ENCODE peak calls at places on chromosomes 13 and 19, in five cellular contexts. W is ascending aorta, E is hepatocyte, P is foreskin fibroblast, X is AG10803. N is an unnamed sample.

GRCh38 chr13:98144501-98145350 is 1.8 kb downstream of the FARP1 start:
- DNase-seq in W (no peak), E (peak), P (peak), X (peak), N (peak)

GRCh38 chr13:81929988-81930387 is 1589.1 kb upstream of the SPRY2 start:
- DNase-seq in W (no peak), E (peak), P (no peak), X (no peak), N (peak)

GRCh38 chr19:571127-571974 is 1.0 kb upstream of the BSG start:
- DNase-seq in W (no peak), E (peak), P (peak), X (no peak), N (peak)

GRCh38 chr13:33721719-33722118 is 96.2 kb upstream of the RFC3 start:
- DNase-seq in W (no peak), E (no peak), P (peak), X (peak), N (peak)

GRCh38 chr13:27122036-27122435 is 49.6 kb downstream of the USP12 start:
- DNase-seq in W (no peak), E (no peak), P (no peak), X (no peak), N (no peak)

GRCh38 chr13:46317120-46317519 is 69.9 kb downstream of the RUBCNL start:
- DNase-seq in W (no peak), E (no peak), P (peak), X (peak), N (peak)

GRCh38 chr19:49440439-49441209 is 703 bp downstream of the SLC17A7 start:
- DNase-seq in W (no peak), E (no peak), P (no peak), X (no peak), N (no peak)

GRCh38 chr13:29805994-29806748 is 44.2 kb downstream of the UBL3 start:
- DNase-seq in W (no peak), E (no peak), P (no peak), X (no peak), N (no peak)

GRCh38 chr13:39317284-39317683 is 279.0 kb downstream of the NHLRC3 start:
- DNase-seq in W (no peak), E (no peak), P (peak), X (peak), N (peak)

GRCh38 chr13:33235564-33235963 is 50.0 kb downstream of the STARD13 start:
- DNase-seq in W (no peak), E (no peak), P (no peak), X (peak), N (peak)

GRCh38 chr13:106295971-106296370 is 239.5 kb downstream of the EFNB2 start:
- DNase-seq in W (no peak), E (no peak), P (no peak), X (no peak), N (no peak)

GRCh38 chr19:10896851-10897526 is 25.6 kb downstream of the CARM1 start:
- DNase-seq in W (no peak), E (no peak), P (no peak), X (no peak), N (no peak)

GRCh38 chr13:58452123-58452623 is 820.6 kb downstream of the PCDH17 start:
- DNase-seq in W (no peak), E (peak), P (no peak), X (no peak), N (no peak)

GRCh38 chr13:33918199-33918932 is 100.4 kb downstream of the RFC3 start:
- DNase-seq in W (no peak), E (no peak), P (peak), X (peak), N (peak)

GRCh38 chr19:14023404-14024235 is 4.3 kb upstream of the RLN3 start:
- DNase-seq in W (no peak), E (peak), P (peak), X (peak), N (no peak)

GRCh38 chr19:40625406-40626120 is 24.4 kb downstream of the LTBP4 start:
- DNase-seq in W (no peak), E (no peak), P (no peak), X (no peak), N (no peak)

GRCh38 chr13:112845511-112846144 is 123.4 kb upstream of the MCF2L start:
- DNase-seq in W (no peak), E (no peak), P (no peak), X (no peak), N (no peak)

GRCh38 chr19:30856786-30857185 is 484.6 kb downstream of the ZNF536 start:
- DNase-seq in W (no peak), E (no peak), P (no peak), X (no peak), N (no peak)

GRCh38 chr19:20776083-20777076 is at the start of gene ZNF66:
- DNase-seq in W (peak), E (peak), P (peak), X (peak), N (peak)

GRCh38 chr19:11453468-11454341 is 18.3 kb downstream of the PRKCSH start:
- DNase-seq in W (no peak), E (no peak), P (no peak), X (no peak), N (no peak)

GRCh38 chr13:39559838-39560237 is 43.2 kb downstream of the LHFPL6 start:
- DNase-seq in W (no peak), E (no peak), P (no peak), X (no peak), N (no peak)

GRCh38 chr19:49997709-49998108 is 27.5 kb downstream of the VRK3 start:
- DNase-seq in W (no peak), E (no peak), P (peak), X (peak), N (peak)

GRCh38 chr13:38202730-38203129 is 146.9 kb upstream of the UFM1 start:
- DNase-seq in W (no peak), E (no peak), P (peak), X (peak), N (no peak)

GRCh38 chr13:44136693-44137268 is 236.8 kb upstream of the SERP2 start:
- DNase-seq in W (no peak), E (no peak), P (peak), X (no peak), N (no peak)

GRCh38 chr13:38685974-38686571 is 804 bp upstream of the FREM2 start:
- DNase-seq in W (no peak), E (peak), P (peak), X (no peak), N (peak)

GRCh38 chr19:1746401-1747284 is 6.7 kb upstream of the ONECUT3 start:
- DNase-seq in W (no peak), E (no peak), P (peak), X (peak), N (no peak)

GRCh38 chr19:40443930-40444180 is 280 bp downstream of the SERTAD3 start:
- DNase-seq in W (no peak), E (no peak), P (no peak), X (peak), N (no peak)

GRCh38 chr19:677201-677600 is 1.0 kb downstream of the FSTL3 start:
- DNase-seq in W (peak), E (peak), P (peak), X (peak), N (peak)

GRCh38 chr19:41935781-41936415 is 7.6 kb upstream of the ERFL start:
- DNase-seq in W (no peak), E (no peak), P (no peak), X (no peak), N (no peak)

GRCh38 chr19:3606690-3607289 is at the start of gene TBXA2R:
- DNase-seq in W (peak), E (peak), P (peak), X (peak), N (peak)

GRCh38 chr13:40272776-40273139 is 393.7 kb downstream of the FOXO1 start:
- DNase-seq in W (no peak), E (no peak), P (peak), X (no peak), N (peak)

GRCh38 chr13:105948143-105948542 is 587.3 kb downstream of the EFNB2 start:
- DNase-seq in W (no peak), E (no peak), P (no peak), X (no peak), N (no peak)

GRCh38 chr19:18045307-18046013 is 37.5 kb downstream of the ARRDC2 start:
- DNase-seq in W (no peak), E (no peak), P (no peak), X (no peak), N (no peak)
- H3K4me3 ChIP-seq in W (peak), E (no peak), P (peak), X (peak), N (peak)

GRCh38 chr13:99501952-99502310 is 659 bp downstream of the TM9SF2 start:
- DNase-seq in W (no peak), E (peak), P (peak), X (peak), N (peak)
- H3K4me3 ChIP-seq in W (peak), E (peak), P (peak), X (peak), N (peak)

DNA sequence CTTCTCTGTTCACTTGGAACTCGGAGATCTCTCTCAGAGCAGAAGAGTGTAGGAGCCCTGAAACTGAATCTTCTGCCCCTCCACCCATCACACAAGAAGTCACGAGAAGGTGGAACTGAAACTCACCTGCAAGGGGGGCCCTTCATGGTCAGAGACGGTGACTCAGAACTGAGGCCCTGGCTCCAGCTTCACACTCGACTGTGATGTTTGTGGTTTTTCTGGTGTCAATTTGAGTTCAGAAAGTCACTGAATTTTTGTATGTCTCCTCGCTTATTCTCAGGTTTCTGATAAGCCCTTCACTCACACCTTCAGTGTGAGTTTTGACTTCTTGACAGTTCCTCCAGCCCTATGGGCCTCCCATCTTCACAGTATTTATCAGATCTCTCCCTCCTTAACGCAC is 23.1 kb downstream of the SIGLEC5 start:
- DNase-seq in W (no peak), E (no peak), P (no peak), X (no peak), N (no peak)
- H3K4me3 ChIP-seq in W (no peak), E (no peak), P (no peak), X (no peak), N (no peak)

GRCh38 chr13:49635599-49636433 is 7.5 kb downstream of the ARL11 start:
- DNase-seq in W (no peak), E (no peak), P (peak), X (peak), N (peak)
- H3K4me3 ChIP-seq in W (peak), E (no peak), P (no peak), X (peak), N (peak)

GRCh38 chr19:47210689-47211316 is 20.2 kb downstream of the BBC3 start:
- DNase-seq in W (no peak), E (peak), P (peak), X (peak), N (peak)
- H3K4me3 ChIP-seq in W (no peak), E (no peak), P (no peak), X (no peak), N (no peak)

GRCh38 chr19:35931161-35931873 is 4.9 kb upstream of the LRFN3 start:
- DNase-seq in W (peak), E (peak), P (peak), X (peak), N (peak)
- H3K4me3 ChIP-seq in W (peak), E (no peak), P (peak), X (peak), N (peak)

DNA sequence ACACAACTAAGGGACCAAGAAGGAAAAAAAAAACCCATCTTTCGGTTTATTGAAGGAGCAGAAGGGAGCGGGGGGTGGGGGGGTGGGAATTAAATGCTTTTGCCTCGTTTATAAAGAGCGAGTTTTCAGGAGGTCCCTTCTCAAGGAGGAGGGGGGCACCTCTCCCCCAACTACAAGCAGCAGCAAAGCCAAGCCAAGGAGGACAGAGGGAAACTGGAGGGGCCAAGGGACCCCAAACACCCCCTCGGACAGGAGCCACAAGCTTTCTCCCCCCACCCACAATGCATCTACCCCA is 2.4 kb downstream of the IRF2BP1 start:
- DNase-seq in W (no peak), E (no peak), P (no peak), X (no peak), N (no peak)
- H3K4me3 ChIP-seq in W (peak), E (no peak), P (no peak), X (peak), N (no peak)

GRCh38 chr19:33905937-33906577 is 109.4 kb downstream of the KCTD15 start:
- DNase-seq in W (no peak), E (peak), P (peak), X (peak), N (peak)
- H3K4me3 ChIP-seq in W (peak), E (peak), P (peak), X (peak), N (no peak)

GRCh38 chr13:103101902-103102301 is 35.7 kb upstream of the SLC10A2 start:
- DNase-seq in W (no peak), E (no peak), P (peak), X (no peak), N (no peak)
- H3K4me3 ChIP-seq in W (no peak), E (no peak), P (no peak), X (no peak), N (no peak)